ENCODE peak calls at places on chromosome 19, in five cellular contexts. K is body of pancreas, T is GM12878, S is H54, W is right lobe of liver. I is an unnamed sample.

GRCh38 chr19:33674575-33675367 is 53.0 kb downstream of the CHST8 start:
- DNase-seq in S (no peak), T (no peak), K (no peak), W (no peak), I (no peak)

GRCh38 chr19:2495651-2496316 is 19.9 kb downstream of the GADD45B start:
- DNase-seq in T (no peak), W (peak), K (no peak), S (no peak), I (no peak)

GRCh38 chr19:45179063-45179847 is 671 bp downstream of the BLOC1S3 start:
- DNase-seq in S (no peak), W (peak), K (peak), T (no peak), I (peak)

GRCh38 chr19:2274937-2275535 is 6.9 kb downstream of the PEAK3 start:
- DNase-seq in K (peak), S (peak), W (peak), T (no peak), I (peak)

GRCh38 chr19:17957149-17957849 is 9.6 kb upstream of the KCNN1 start:
- DNase-seq in K (no peak), W (no peak), S (no peak), T (no peak), I (no peak)

GRCh38 chr19:14434157-14434501 is 1.0 kb downstream of the PKN1 start:
- DNase-seq in W (no peak), T (no peak), K (peak), S (no peak), I (no peak)

GRCh38 chr19:11264452-11265176 is 2.3 kb upstream of the DOCK6 start:
- DNase-seq in T (peak), S (no peak), K (peak), W (peak), I (no peak)

GRCh38 chr19:7874080-7874856 is at the start of gene PRR36:
- DNase-seq in W (no peak), S (no peak), T (no peak), K (peak), I (no peak)

GRCh38 chr19:41997851-41998229 is 3.8 kb upstream of the ATP1A3 start:
- DNase-seq in W (no peak), S (no peak), T (no peak), K (no peak), I (no peak)

GRCh38 chr19:51702754-51703654 is 9.9 kb downstream of the SPACA6 start:
- DNase-seq in K (peak), S (no peak), W (peak), T (no peak), I (no peak)

GRCh38 chr19:55259540-55260210 is 858 bp upstream of the PPP6R1 start:
- DNase-seq in W (no peak), T (no peak), K (no peak), S (no peak), I (no peak)

GRCh38 chr19:14081797-14082674 is 3.5 kb downstream of the C19orf67 start:
- DNase-seq in W (peak), K (peak), S (no peak), T (no peak), I (no peak)

GRCh38 chr19:30608471-30608870 is 236.3 kb downstream of the ZNF536 start:
- DNase-seq in K (no peak), W (no peak), T (no peak), S (no peak), I (no peak)

DNA sequence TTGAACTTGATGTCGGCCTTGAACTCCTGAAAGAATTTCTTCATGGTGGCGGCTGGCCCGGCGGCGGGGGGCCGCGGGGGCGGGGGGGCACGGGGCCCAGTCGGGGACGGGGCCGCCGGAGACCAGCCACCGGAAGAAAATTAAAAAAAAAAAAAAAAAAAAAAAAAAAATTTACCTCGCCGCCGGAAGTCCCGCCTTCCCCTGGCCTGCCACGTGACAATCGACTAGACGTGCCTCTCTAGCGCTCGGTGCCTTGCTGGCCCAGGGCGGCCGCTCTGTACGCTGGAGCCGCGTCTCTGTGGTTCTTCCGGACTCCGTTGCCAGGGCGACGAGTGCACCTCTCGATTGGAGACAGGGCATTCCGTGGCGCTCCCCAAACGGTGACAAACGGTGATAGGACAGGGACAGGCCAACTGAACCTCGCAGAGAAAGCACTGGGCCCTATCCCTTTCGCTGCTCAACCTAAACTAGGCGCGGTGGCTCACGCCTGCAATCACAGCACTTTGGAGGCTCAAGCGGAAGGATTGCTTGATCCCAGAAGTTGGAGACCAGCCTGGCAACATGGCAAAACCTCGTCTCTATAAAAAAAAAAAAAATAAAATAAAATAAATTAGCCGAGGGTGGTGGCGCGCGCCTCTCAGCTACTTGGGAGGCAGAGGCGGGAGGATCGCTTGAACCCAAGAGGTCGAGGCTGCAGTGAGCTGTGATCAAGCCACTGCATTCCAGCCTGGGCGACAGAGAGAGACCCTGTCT is at the start of gene UBXN6:
- DNase-seq in S (peak), T (peak), K (peak), W (peak), I (peak)
- TF ChIP-seq POLR2A in S (peak), T (peak), K (peak), W (no peak), I (peak)

GRCh38 chr19:40413291-40413994 is at the start of gene PRX:
- DNase-seq in W (no peak), S (no peak), K (no peak), T (no peak), I (no peak)
- TF ChIP-seq POLR2A in W (no peak), S (no peak), K (no peak), T (no peak), I (no peak)

DNA sequence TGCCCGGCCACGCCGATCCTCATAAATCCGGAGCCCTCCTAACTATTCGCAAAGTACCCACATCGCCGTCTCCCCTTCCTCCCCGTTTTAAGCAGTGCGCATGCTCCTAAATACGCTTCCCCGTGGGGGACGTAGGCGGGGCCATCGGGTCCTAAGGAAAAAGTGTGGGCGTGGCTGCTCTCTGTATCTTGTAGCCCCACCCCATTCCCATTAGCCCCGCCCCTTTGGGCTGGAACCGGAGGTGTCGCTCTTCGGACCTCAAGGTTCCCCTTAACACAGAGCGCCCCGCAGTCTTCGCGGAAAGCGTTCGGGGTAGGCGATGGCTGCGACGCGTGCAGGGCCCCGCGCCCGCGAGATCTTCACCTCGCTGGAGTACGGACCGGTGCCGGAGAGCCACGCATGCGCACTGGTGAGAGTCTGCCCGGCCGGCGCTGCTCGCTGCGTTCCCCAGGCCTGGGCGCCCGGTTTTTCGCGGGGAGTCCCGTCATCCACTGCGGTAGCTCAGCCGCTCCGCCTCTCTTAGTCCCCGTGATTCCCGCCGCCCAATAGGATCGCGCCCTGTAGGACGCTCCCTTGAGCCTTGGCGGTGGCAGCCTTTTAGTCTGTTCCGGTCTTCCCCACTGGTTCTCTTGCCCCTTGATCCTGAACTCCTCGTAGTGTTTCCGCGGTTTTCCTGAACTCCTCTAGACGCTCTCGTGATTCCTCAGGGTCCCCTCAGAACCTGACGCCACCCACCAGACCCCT is at the start of gene ALDH16A1:
- DNase-seq in K (peak), T (peak), W (peak), S (peak), I (peak)
- TF ChIP-seq POLR2A in K (peak), T (peak), W (peak), S (peak), I (peak)

DNA sequence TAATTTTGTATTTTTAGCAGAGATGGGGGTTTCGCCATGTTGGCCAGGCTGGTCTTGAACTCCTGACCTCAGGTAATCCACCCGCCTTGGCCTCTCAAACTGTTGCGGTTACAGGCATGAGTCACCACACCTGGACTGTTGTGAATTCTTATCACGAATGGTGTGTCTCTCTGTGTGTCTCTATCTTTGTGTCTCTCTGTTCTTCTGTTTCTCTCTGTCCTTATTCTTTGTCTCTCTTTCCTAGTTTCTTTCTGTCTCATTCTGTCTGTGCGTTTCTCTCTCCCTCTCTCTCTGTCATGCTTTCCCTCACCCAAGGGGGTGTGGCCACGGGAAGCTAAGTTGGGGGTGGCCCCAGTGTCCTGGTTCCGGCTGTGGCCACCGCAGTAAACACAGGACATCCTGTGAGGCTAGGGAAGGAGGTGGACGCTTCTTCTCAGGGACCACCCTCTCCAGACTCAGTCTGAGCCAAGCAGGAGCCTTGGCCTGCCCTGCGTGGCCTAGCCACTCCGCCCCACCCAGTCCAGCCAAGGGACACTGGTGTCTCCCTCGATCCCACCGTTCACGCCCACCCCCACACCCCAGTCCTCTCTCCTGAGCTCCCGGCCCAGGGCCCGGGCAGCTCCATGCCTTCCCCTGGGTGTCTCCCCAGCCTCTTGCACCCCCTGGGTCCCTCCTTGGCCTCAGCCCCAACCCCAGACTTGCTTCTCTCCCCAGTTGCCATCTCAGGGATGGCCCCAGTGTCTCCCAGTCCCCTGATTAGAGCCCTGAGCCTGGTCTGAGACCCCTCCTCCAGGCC is 3.9 kb upstream of the PRX start:
- DNase-seq in W (peak), S (no peak), K (peak), T (no peak), I (peak)
- TF ChIP-seq POLR2A in W (peak), S (no peak), K (no peak), T (peak), I (no peak)

DNA sequence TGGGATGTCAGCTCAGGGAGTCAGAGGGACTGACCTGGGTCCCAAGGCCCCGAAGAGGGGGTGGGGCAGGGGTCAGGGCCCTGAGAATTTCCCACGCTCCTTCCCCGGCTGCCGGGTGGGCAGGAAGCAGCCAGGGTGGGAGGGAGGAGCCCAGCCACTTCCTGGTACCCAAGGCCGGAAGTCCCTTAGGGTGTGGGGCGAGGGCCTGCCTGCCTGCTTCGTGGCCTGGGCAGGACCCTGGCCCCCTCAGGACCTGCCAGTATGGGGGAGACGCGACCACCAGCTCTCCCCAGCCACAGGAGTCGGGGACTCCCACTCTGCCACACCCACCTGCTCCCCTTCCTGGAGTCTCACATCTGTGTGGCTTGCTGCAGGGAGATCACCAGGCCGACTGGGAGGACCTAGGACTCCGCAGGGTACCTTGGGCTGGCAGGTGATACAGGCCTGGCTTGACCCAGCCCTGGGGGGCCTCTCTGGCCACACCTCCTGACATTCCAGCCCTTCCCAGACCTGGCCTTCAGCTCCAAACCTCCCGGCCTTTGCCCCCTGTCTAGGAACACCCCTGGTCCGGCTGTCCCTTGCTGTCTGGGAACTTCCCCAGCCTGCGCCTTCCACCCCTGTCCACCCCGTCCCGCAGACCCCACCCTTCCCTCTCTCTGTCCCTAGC is 9.8 kb upstream of the CIRBP start:
- DNase-seq in K (peak), W (peak), S (peak), T (peak), I (peak)
- TF ChIP-seq POLR2A in K (peak), W (peak), S (peak), T (peak), I (peak)

GRCh38 chr19:3759482-3760254 is 1.8 kb downstream of the APBA3 start:
- DNase-seq in K (no peak), S (no peak), T (no peak), W (no peak), I (no peak)

GRCh38 chr19:3762501-3763459 is at the start of gene MRPL54:
- DNase-seq in T (peak), S (peak), W (peak), K (peak), I (peak)

GRCh38 chr19:3762130-3762473 is 380 bp upstream of the MRPL54 start:
- DNase-seq in T (no peak), K (no peak), S (no peak), W (no peak), I (no peak)

GRCh38 chr19:3760871-3761361 is 576 bp downstream of the APBA3 start:
- DNase-seq in S (no peak), K (no peak), T (no peak), W (no peak), I (no peak)

GRCh38 chr19:3761382-3762129 is at the start of gene APBA3:
- DNase-seq in K (peak), W (peak), S (peak), T (peak), I (peak)
- TF ChIP-seq POLR2A in K (peak), W (peak), S (peak), T (peak), I (peak)

GRCh38 chr19:54206030-54206830 is 5.6 kb downstream of the RPS9 start:
- DNase-seq in T (no peak), S (no peak), W (peak), K (no peak), I (no peak)
- TF ChIP-seq POLR2A in T (no peak), S (no peak), W (no peak), K (peak), I (no peak)

GRCh38 chr19:1261512-1261862 is 7.6 kb upstream of the CIRBP start:
- DNase-seq in K (no peak), W (no peak), T (no peak), S (no peak), I (peak)

GRCh38 chr19:1260749-1261511 is 8.2 kb upstream of the CIRBP start:
- DNase-seq in S (peak), K (peak), W (peak), T (peak), I (peak)

GRCh38 chr19:1261863-1262686 is 7.1 kb upstream of the CIRBP start:
- DNase-seq in K (peak), T (no peak), S (no peak), W (peak), I (peak)

GRCh38 chr19:1258707-1259205 is 10.4 kb downstream of the MIDN start:
- DNase-seq in T (no peak), S (no peak), K (no peak), W (no peak), I (no peak)

GRCh38 chr19:1259873-1260748 is 9.0 kb upstream of the CIRBP start:
- DNase-seq in S (no peak), W (peak), K (peak), T (no peak), I (no peak)
- TF ChIP-seq POLR2A in S (no peak), W (no peak), K (no peak), T (peak), I (no peak)